ENCODE peak calls at places on chromosome 5, in five cellular contexts. K, S, M, F and Y are unnamed samples.

GRCh38 chr5:180001136-180001535 is 70.4 kb downstream of the RNF130 start:
- DNase-seq in K (no peak), S (no peak), M (no peak), F (no peak), Y (no peak)

GRCh38 chr5:98179791-98180755 is 593.4 kb upstream of the RGMB start:
- DNase-seq in K (no peak), S (no peak), M (no peak), F (no peak), Y (no peak)

GRCh38 chr5:112738180-112738560 is 485 bp downstream of the APC start:
- DNase-seq in K (no peak), S (no peak), M (peak), F (no peak), Y (no peak)

GRCh38 chr5:73544429-73545402 is 20.7 kb downstream of the ANKRA2 start:
- DNase-seq in K (no peak), S (no peak), M (no peak), F (no peak), Y (no peak)

GRCh38 chr5:145981612-145982571 is 45.5 kb downstream of the SH3RF2 start:
- DNase-seq in K (no peak), S (no peak), M (no peak), F (no peak), Y (no peak)

GRCh38 chr5:24110019-24110615 is 534.7 kb downstream of the CDH10 start:
- DNase-seq in K (peak), S (no peak), M (no peak), F (no peak), Y (peak)

GRCh38 chr5:19498852-19499251 is 489.1 kb downstream of the CDH18 start:
- DNase-seq in K (no peak), S (no peak), M (no peak), F (no peak), Y (no peak)

GRCh38 chr5:157020508-157021213 is 38.3 kb downstream of the HAVCR1 start:
- DNase-seq in K (no peak), S (no peak), M (no peak), F (no peak), Y (no peak)

GRCh38 chr5:90957906-90958305 is 399.3 kb downstream of the ADGRV1 start:
- DNase-seq in K (no peak), S (no peak), M (no peak), F (no peak), Y (no peak)

GRCh38 chr5:97549496-97549895 is 366.4 kb upstream of the RIOK2 start:
- DNase-seq in K (no peak), S (no peak), M (no peak), F (no peak), Y (no peak)

GRCh38 chr5:145925803-145926202 is 10.6 kb upstream of the SH3RF2 start:
- DNase-seq in K (peak), S (no peak), M (no peak), F (no peak), Y (no peak)

GRCh38 chr5:109911731-109912130 is 222.0 kb downstream of the MAN2A1 start:
- DNase-seq in K (peak), S (no peak), M (no peak), F (no peak), Y (no peak)

GRCh38 chr5:2579126-2579525 is 172.4 kb downstream of the IRX2 start:
- DNase-seq in K (no peak), S (no peak), M (no peak), F (no peak), Y (no peak)